ENCODE peak calls at places on chromosome 5, in four cellular contexts. J, X, P and Z are unnamed samples.

GRCh38 chr5:124806026-124806856 is 59.8 kb upstream of the ZNF608 start:
- DNase-seq in J (peak; percentile 92), X (peak; percentile 93), P (peak; percentile 90), Z (peak; percentile 83)

GRCh38 chr5:69000216-69000615 is 93.6 kb upstream of the SLC30A5 start:
- DNase-seq in J (no peak), X (no peak), P (no peak), Z (no peak)

GRCh38 chr5:141960018-141960417 is 2.0 kb upstream of the PCDH12 start:
- DNase-seq in J (no peak), X (no peak), P (no peak), Z (no peak)

GRCh38 chr5:128764910-128765309 is 200.4 kb upstream of the SLC27A6 start:
- DNase-seq in J (no peak), X (no peak), P (no peak), Z (no peak)

GRCh38 chr5:176171171-176171760 is 67.0 kb upstream of the SIMC1 start:
- DNase-seq in J (no peak), X (no peak), P (no peak), Z (no peak)

GRCh38 chr5:171275822-171276544 is 33.1 kb upstream of the TLX3 start:
- DNase-seq in J (no peak), X (no peak), P (no peak), Z (no peak)

GRCh38 chr5:17679597-17680187 is 45.4 kb downstream of the TAF11L14 start:
- DNase-seq in J (no peak), X (no peak), P (no peak), Z (no peak)

GRCh38 chr5:176648467-176649194 is 1.3 kb downstream of the TSPAN17 start:
- DNase-seq in J (no peak), X (no peak), P (no peak), Z (no peak)

GRCh38 chr5:442335-443238 is at the start of gene EXOC3:
- DNase-seq in J (peak; percentile 64), X (peak; percentile 31), P (peak; percentile 73), Z (no peak)

GRCh38 chr5:90056911-90057705 is 352.4 kb downstream of the CETN3 start:
- DNase-seq in J (no peak), X (no peak), P (no peak), Z (no peak)

GRCh38 chr5:132309679-132310078 is 15.5 kb downstream of the SLC22A4 start:
- DNase-seq in J (no peak), X (no peak), P (no peak), Z (no peak)

GRCh38 chr5:147565524-147565923 is 55.7 kb upstream of the DPYSL3 start:
- DNase-seq in J (peak; percentile 88), X (peak; percentile 65), P (no peak), Z (no peak)

GRCh38 chr5:5523066-5523505 is 100.6 kb downstream of the ICE1 start:
- DNase-seq in J (peak; percentile 1), X (no peak), P (no peak), Z (no peak)
- H3K4me3 ChIP-seq in J (no peak overlapping the region), X (no peak overlapping the region), P (no peak overlapping the region), Z (no peak overlapping the region)

GRCh38 chr5:139460457-139460856 is 2.1 kb downstream of the ECSCR start:
- DNase-seq in J (peak; percentile 22), X (no peak), P (no peak), Z (no peak)
- H3K4me3 ChIP-seq in J (no peak overlapping the region), X (no peak overlapping the region), P (no peak overlapping the region), Z (no peak overlapping the region)

GRCh38 chr5:51380603-51381207 is 2.5 kb upstream of the ISL1 start:
- DNase-seq in J (no peak), X (peak; percentile 13), P (no peak), Z (no peak)

GRCh38 chr5:51378061-51378409 is 5.2 kb upstream of the ISL1 start:
- DNase-seq in J (no peak), X (no peak), P (no peak), Z (no peak)

GRCh38 chr5:51378415-51378777 is 4.9 kb upstream of the ISL1 start:
- DNase-seq in J (no peak), X (no peak), P (no peak), Z (no peak)

GRCh38 chr5:51377151-51378060 is 5.8 kb upstream of the ISL1 start:
- DNase-seq in J (no peak), X (no peak), P (no peak), Z (no peak)

GRCh38 chr5:51378778-51379652 is 4.2 kb upstream of the ISL1 start:
- DNase-seq in J (peak; percentile 19), X (no peak), P (no peak), Z (no peak)
- H3K4me3 ChIP-seq in J (no peak overlapping the region), X (peak overlapping the region; percentile 26), P (no peak overlapping the region), Z (peak overlapping the region; percentile 43)

GRCh38 chr5:42908086-42908485 is 96.4 kb upstream of the SELENOP start:
- DNase-seq in J (no peak), X (no peak), P (no peak), Z (no peak)
- H3K4me3 ChIP-seq in J (no peak overlapping the region), X (no peak overlapping the region), P (no peak overlapping the region), Z (no peak overlapping the region)